ENCODE peak calls at places on chromosomes 11 and 22, in eight cellular contexts. X, C, H, T, M, U, Q and R are unnamed samples.

GRCh38 chr22:26797910-26798309 is 140.5 kb downstream of the MIAT start:
- DNase-seq in U (no peak), T (no peak), C (no peak), M (no peak), X (no peak), Q (no peak), H (peak; percentile 35), R (no peak)

GRCh38 chr11:13303668-13304649 is 26.4 kb downstream of the BMAL1 start:
- DNase-seq in U (no peak), T (no peak), H (no peak), X (no peak), C (no peak), M (no peak), Q (no peak), R (no peak)

GRCh38 chr11:2533642-2534115 is 88.9 kb downstream of the KCNQ1 start:
- DNase-seq in Q (peak; percentile 86), M (peak; percentile 58), U (peak; percentile 74), X (peak; percentile 85), T (no peak), C (peak; percentile 68), H (peak; percentile 80), R (no peak)

GRCh38 chr22:45129703-45130524 is 33.8 kb upstream of the NUP50 start:
- DNase-seq in C (no peak), U (no peak), T (no peak), Q (no peak), M (no peak), H (no peak), X (no peak), R (no peak)

GRCh38 chr11:30504468-30504867 is 81.7 kb downstream of the MPPED2 start:
- DNase-seq in Q (no peak), U (no peak), H (no peak), C (no peak), X (no peak), T (no peak), M (no peak), R (no peak)

GRCh38 chr22:41237707-41238569 is 2.8 kb downstream of the CHADL start:
- DNase-seq in Q (no peak), X (peak; percentile 74), H (peak; percentile 8), C (peak; percentile 86), U (peak; percentile 77), M (peak; percentile 78), T (no peak), R (peak; percentile 86)

GRCh38 chr11:7591992-7592391 is 78.2 kb downstream of the PPFIBP2 start:
- DNase-seq in H (no peak), C (no peak), X (no peak), T (no peak), M (no peak), Q (no peak), U (no peak), R (no peak)

GRCh38 chr11:71488086-71488967 is 35.3 kb downstream of the NADSYN1 start:
- DNase-seq in H (peak; percentile 58), U (no peak), C (no peak), T (no peak), X (peak; percentile 14), Q (peak; percentile 32), M (no peak), R (no peak)

GRCh38 chr22:32354360-32355351 is 3.0 kb upstream of the RFPL3 start:
- DNase-seq in U (no peak), M (no peak), C (no peak), T (no peak), Q (peak; percentile 2), H (peak; percentile 6), X (no peak), R (no peak)

GRCh38 chr11:129928923-129929692 is 33.7 kb upstream of the NFRKB start:
- DNase-seq in T (no peak), H (no peak), M (no peak), U (no peak), X (no peak), Q (no peak), C (no peak), R (no peak)

GRCh38 chr11:33723238-33723881 is 12.9 kb downstream of the CD59 start:
- DNase-seq in M (no peak), Q (peak; percentile 60), H (peak; percentile 80), T (no peak), U (no peak), X (peak; percentile 64), C (no peak), R (no peak)

GRCh38 chr22:24901448-24901847 is 45.0 kb downstream of the LHFPL7 start:
- DNase-seq in T (no peak), Q (no peak), C (no peak), U (no peak), M (no peak), X (no peak), H (no peak), R (no peak)

GRCh38 chr11:46632502-46632901 is 15.1 kb downstream of the ATG13 start:
- DNase-seq in H (no peak), U (no peak), M (no peak), T (no peak), X (no peak), C (no peak), Q (no peak), R (no peak)

GRCh38 chr11:119584193-119585037 is 144.6 kb downstream of the NECTIN1 start:
- DNase-seq in M (no peak), Q (peak; percentile 18), C (no peak), H (peak; percentile 80), X (no peak), U (peak; percentile 28), T (no peak), R (no peak)

GRCh38 chr11:29280452-29280851 is 736.4 kb downstream of the KCNA4 start:
- DNase-seq in T (no peak), M (no peak), X (no peak), Q (no peak), H (no peak), C (no peak), U (no peak), R (no peak)

GRCh38 chr22:42608481-42609361 is 6.0 kb downstream of the POLDIP3 start:
- DNase-seq in M (no peak), Q (peak; percentile 45), C (no peak), X (no peak), T (no peak), H (no peak), U (no peak), R (no peak)

GRCh38 chr11:76201672-76202412 is 4.5 kb downstream of the WNT11 start:
- DNase-seq in H (no peak), C (no peak), Q (no peak), U (peak; percentile 2), M (no peak), T (no peak), X (no peak), R (no peak)

GRCh38 chr11:83641511-83641910 is 355.3 kb upstream of the CCDC90B start:
- DNase-seq in U (peak; percentile 18), C (no peak), X (peak; percentile 69), H (no peak), M (no peak), T (no peak), Q (no peak), R (no peak)

GRCh38 chr11:70040869-70041501 is 37.1 kb upstream of the ANO1 start:
- DNase-seq in H (no peak), X (no peak), U (no peak), C (no peak), T (no peak), Q (no peak), M (no peak), R (no peak)
- H3K9me3 ChIP-seq in H (no peaks in the 10 kb centered on the region), X (peaks cover 50% of the 10 kb centered on the region), U (peaks cover 46% of the 10 kb centered on the region), C (peaks cover 19% of the 10 kb centered on the region), T (peaks cover 21% of the 10 kb centered on the region), Q (peaks cover 39% of the 10 kb centered on the region), M (peaks cover 13% of the 10 kb centered on the region), R (peaks cover 44% of the 10 kb centered on the region)

GRCh38 chr11:69643646-69644045 is 2.7 kb downstream of the CCND1 start:
- DNase-seq in T (no peak), Q (no peak), M (no peak), X (no peak), C (no peak), H (no peak), U (no peak), R (no peak)
- TF ChIP-seq CTCF in T (no peak), Q (no peak), M (no peak), X (no peak), C (no peak), H (peak; percentile 3), U (no peak), R (peak; percentile 23)

GRCh38 chr22:50314455-50315288 is 7.2 kb upstream of the PLXNB2 start:
- DNase-seq in X (peak; percentile 60), M (peak; percentile 91), U (peak; percentile 61), C (peak; percentile 74), T (no peak), H (peak; percentile 87), Q (no peak), R (peak; percentile 59)
- H3K27ac ChIP-seq in X (no peak overlapping the region), M (peak overlapping the region; percentile 74), U (no peak overlapping the region), C (peak overlapping the region; percentile 43), T (no peak overlapping the region), H (peak overlapping the region; percentile 64), Q (no peak overlapping the region), R (peak overlapping the region; percentile 57)

GRCh38 chr22:48902983-48903650 is 924.6 kb downstream of the BRD1 start:
- DNase-seq in C (no peak), H (no peak), X (no peak), M (no peak), U (no peak), Q (no peak), T (no peak), R (no peak)
- H3K9me3 ChIP-seq in C (no peaks in the 10 kb centered on the region), H (no peaks in the 10 kb centered on the region), X (no peaks in the 10 kb centered on the region), M (no peaks in the 10 kb centered on the region), U (no peaks in the 10 kb centered on the region), Q (peaks cover 86% of the 10 kb centered on the region), T (no peaks in the 10 kb centered on the region), R (no peaks in the 10 kb centered on the region)

GRCh38 chr11:3879216-3879966 is 23.9 kb downstream of the STIM1 start:
- DNase-seq in Q (no peak), C (no peak), X (no peak), T (no peak), U (no peak), H (no peak), M (no peak), R (no peak)
- TF ChIP-seq CTCF in Q (no peak), C (no peak), X (no peak), T (no peak), U (no peak), H (no peak), M (no peak), R (no peak)

GRCh38 chr11:6483015-6483414 is 1.7 kb downstream of the TIMM10B start:
- DNase-seq in C (no peak), M (no peak), Q (no peak), H (no peak), X (no peak), T (no peak), U (no peak), R (no peak)
- H3K27ac ChIP-seq in C (no peak overlapping the region), M (no peak overlapping the region), Q (no peak overlapping the region), H (peak overlapping the region; percentile 93), X (no peak overlapping the region), T (no peak overlapping the region), U (no peak overlapping the region), R (no peak overlapping the region)